ENCODE peak calls at places on chromosomes 2 and 18, in eight cellular contexts. One of them, this sample, is unnamed.
A peak's percentile ranks its signal among the peaks of the same experiment; 100 is the strongest.

GRCh38 chr2:120323214-120323613 is 22.7 kb upstream of the INHBB start:
- DNase-seq in stomach: no peak
- DNase-seq in A549: no peak
- DNase-seq in HepG2: no peak
- DNase-seq in heart left ventricle: peak; percentile 85
- DNase-seq in adrenal gland: peak; percentile 91
- DNase-seq in HCT116: no peak
- DNase-seq in uterus: peak; percentile 71
- DNase-seq in this sample: no peak

GRCh38 chr2:179340678-179341077 is 76.0 kb upstream of the SESTD1 start:
- DNase-seq in stomach: no peak
- DNase-seq in A549: no peak
- DNase-seq in HepG2: peak; percentile 54
- DNase-seq in heart left ventricle: no peak
- DNase-seq in adrenal gland: peak; percentile 16
- DNase-seq in HCT116: peak; percentile 19
- DNase-seq in uterus: no peak
- DNase-seq in this sample: no peak

GRCh38 chr2:64854773-64855237 is 134.4 kb upstream of the SLC1A4 start:
- DNase-seq in stomach: no peak
- DNase-seq in A549: no peak
- DNase-seq in HepG2: no peak
- DNase-seq in heart left ventricle: no peak
- DNase-seq in adrenal gland: peak; percentile 66
- DNase-seq in HCT116: no peak
- DNase-seq in uterus: no peak
- DNase-seq in this sample: peak; percentile 49

GRCh38 chr2:159140070-159140774 is 146.3 kb downstream of the WDSUB1 start:
- DNase-seq in stomach: no peak
- DNase-seq in A549: no peak
- DNase-seq in HepG2: no peak
- DNase-seq in heart left ventricle: no peak
- DNase-seq in adrenal gland: no peak
- DNase-seq in HCT116: no peak
- DNase-seq in uterus: no peak
- DNase-seq in this sample: no peak

GRCh38 chr2:17680119-17680518 is 73.5 kb downstream of the SMC6 start:
- DNase-seq in stomach: no peak
- DNase-seq in A549: no peak
- DNase-seq in HepG2: no peak
- DNase-seq in heart left ventricle: no peak
- DNase-seq in adrenal gland: no peak
- DNase-seq in HCT116: no peak
- DNase-seq in uterus: no peak
- DNase-seq in this sample: no peak

GRCh38 chr2:143802871-143803650 is 673.8 kb downstream of the ARHGAP15 start:
- DNase-seq in stomach: no peak
- DNase-seq in A549: no peak
- DNase-seq in HepG2: no peak
- DNase-seq in heart left ventricle: no peak
- DNase-seq in adrenal gland: no peak
- DNase-seq in HCT116: no peak
- DNase-seq in uterus: no peak
- DNase-seq in this sample: no peak

GRCh38 chr18:70288171-70288850 is 534 bp upstream of the SOCS6 start:
- DNase-seq in stomach: peak; percentile 53
- DNase-seq in A549: no peak
- DNase-seq in HepG2: peak; percentile 35
- DNase-seq in heart left ventricle: peak; percentile 62
- DNase-seq in adrenal gland: peak; percentile 52
- DNase-seq in HCT116: no peak
- DNase-seq in uterus: peak; percentile 29
- DNase-seq in this sample: peak; percentile 62

GRCh38 chr2:101619191-101619591 is 78.3 kb upstream of the MAP4K4 start:
- DNase-seq in stomach: peak; percentile 40
- DNase-seq in A549: no peak
- DNase-seq in HepG2: no peak
- DNase-seq in heart left ventricle: no peak
- DNase-seq in adrenal gland: peak; percentile 59
- DNase-seq in HCT116: no peak
- DNase-seq in uterus: peak; percentile 34
- DNase-seq in this sample: peak; percentile 61

GRCh38 chr2:155099784-155100183 is 401.3 kb downstream of the KCNJ3 start:
- DNase-seq in stomach: no peak
- DNase-seq in A549: no peak
- DNase-seq in HepG2: peak; percentile 54
- DNase-seq in heart left ventricle: peak; percentile 24
- DNase-seq in adrenal gland: no peak
- DNase-seq in HCT116: peak; percentile 68
- DNase-seq in uterus: no peak
- DNase-seq in this sample: no peak

DNA sequence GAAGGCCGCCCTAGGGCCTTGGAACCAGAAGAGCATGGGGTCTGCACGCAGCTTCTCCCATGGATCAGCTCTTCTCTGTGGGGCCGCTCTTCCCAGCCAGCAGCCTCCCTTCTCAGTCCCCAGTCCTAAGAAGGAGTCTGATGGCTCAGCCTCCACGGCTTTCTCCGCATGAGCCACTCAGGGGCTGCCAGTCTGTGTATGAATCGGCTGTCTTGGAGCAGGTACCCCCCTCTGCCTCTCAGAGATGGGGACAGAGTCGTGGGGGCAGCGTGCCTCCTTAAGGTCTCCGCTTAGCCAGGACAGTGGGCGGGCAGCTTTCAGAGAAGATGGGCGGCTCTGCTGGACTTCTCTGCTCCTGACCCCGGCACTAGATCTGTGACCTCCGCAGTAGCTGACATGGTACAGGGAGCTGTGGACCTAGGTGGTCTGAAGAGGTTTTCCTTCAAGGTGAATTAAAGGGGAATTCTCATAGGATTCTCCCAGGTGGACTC is 21.6 kb downstream of the INPP5D start:
- DNase-seq in stomach: no peak
- DNase-seq in A549: no peak
- DNase-seq in HepG2: no peak
- DNase-seq in heart left ventricle: no peak
- DNase-seq in adrenal gland: no peak
- DNase-seq in HCT116: no peak
- DNase-seq in uterus: no peak
- DNase-seq in this sample: no peak
- TF ChIP-seq POLR2A in stomach: no peak
- TF ChIP-seq POLR2A in A549: no peak
- TF ChIP-seq POLR2A in HepG2: no peak
- TF ChIP-seq POLR2A in heart left ventricle: no peak
- TF ChIP-seq POLR2A in adrenal gland: no peak
- TF ChIP-seq POLR2A in HCT116: no peak
- TF ChIP-seq POLR2A in uterus: no peak
- TF ChIP-seq POLR2A in this sample: no peak

GRCh38 chr2:236345081-236345714 is 81.0 kb upstream of the ASB18 start:
- DNase-seq in stomach: no peak
- DNase-seq in A549: no peak
- DNase-seq in HepG2: no peak
- DNase-seq in heart left ventricle: no peak
- DNase-seq in adrenal gland: no peak
- DNase-seq in HCT116: no peak
- DNase-seq in uterus: no peak
- DNase-seq in this sample: no peak
- TF ChIP-seq CTCF in stomach: no peak
- TF ChIP-seq CTCF in A549: no peak
- TF ChIP-seq CTCF in HepG2: no peak
- TF ChIP-seq CTCF in heart left ventricle: no peak
- TF ChIP-seq CTCF in adrenal gland: no peak
- TF ChIP-seq CTCF in HCT116: no peak
- TF ChIP-seq CTCF in uterus: no peak
- TF ChIP-seq CTCF in this sample: no peak

GRCh38 chr2:29806461-29806860 is 114.9 kb downstream of the ALK start:
- DNase-seq in stomach: no peak
- DNase-seq in A549: no peak
- DNase-seq in HepG2: no peak
- DNase-seq in heart left ventricle: no peak
- DNase-seq in adrenal gland: no peak
- DNase-seq in HCT116: no peak
- DNase-seq in uterus: no peak
- DNase-seq in this sample: no peak
- TF ChIP-seq POLR2A in stomach: no peak
- TF ChIP-seq POLR2A in A549: no peak
- TF ChIP-seq POLR2A in HepG2: no peak
- TF ChIP-seq POLR2A in heart left ventricle: no peak
- TF ChIP-seq POLR2A in adrenal gland: no peak
- TF ChIP-seq POLR2A in HCT116: no peak
- TF ChIP-seq POLR2A in uterus: no peak
- TF ChIP-seq POLR2A in this sample: no peak

GRCh38 chr2:15159751-15160177 is 401.4 kb downstream of the NBAS start:
- DNase-seq in stomach: no peak
- DNase-seq in A549: no peak
- DNase-seq in HepG2: peak; percentile 49
- DNase-seq in heart left ventricle: no peak
- DNase-seq in adrenal gland: peak; percentile 31
- DNase-seq in HCT116: peak; percentile 38
- DNase-seq in uterus: no peak
- DNase-seq in this sample: no peak
- TF ChIP-seq CTCF in stomach: no peak
- TF ChIP-seq CTCF in A549: peak; percentile 61
- TF ChIP-seq CTCF in HepG2: peak; percentile 64
- TF ChIP-seq CTCF in heart left ventricle: peak; percentile 43
- TF ChIP-seq CTCF in adrenal gland: peak; percentile 17
- TF ChIP-seq CTCF in HCT116: peak; percentile 59
- TF ChIP-seq CTCF in uterus: no peak
- TF ChIP-seq CTCF in this sample: no peak

GRCh38 chr2:172085460-172086159 is at the start of gene DLX1:
- DNase-seq in stomach: no peak
- DNase-seq in A549: peak; percentile 51
- DNase-seq in HepG2: no peak
- DNase-seq in heart left ventricle: peak; percentile 32
- DNase-seq in adrenal gland: no peak
- DNase-seq in HCT116: no peak
- DNase-seq in uterus: no peak
- DNase-seq in this sample: no peak
- TF ChIP-seq POLR2A in stomach: no peak
- TF ChIP-seq POLR2A in A549: peak; percentile 11
- TF ChIP-seq POLR2A in HepG2: peak; percentile 12
- TF ChIP-seq POLR2A in heart left ventricle: no peak
- TF ChIP-seq POLR2A in adrenal gland: no peak
- TF ChIP-seq POLR2A in HCT116: no peak
- TF ChIP-seq POLR2A in uterus: no peak
- TF ChIP-seq POLR2A in this sample: no peak

GRCh38 chr2:110114007-110114591 is 1.5 kb downstream of the MALL start:
- DNase-seq in stomach: no peak
- DNase-seq in A549: peak; percentile 68
- DNase-seq in HepG2: peak; percentile 47
- DNase-seq in heart left ventricle: peak; percentile 65
- DNase-seq in adrenal gland: peak; percentile 13
- DNase-seq in HCT116: peak; percentile 59
- DNase-seq in uterus: no peak
- DNase-seq in this sample: no peak
- TF ChIP-seq CTCF in stomach: no peak
- TF ChIP-seq CTCF in A549: peak; percentile 34
- TF ChIP-seq CTCF in HepG2: peak; percentile 81
- TF ChIP-seq CTCF in heart left ventricle: peak; percentile 24
- TF ChIP-seq CTCF in adrenal gland: no peak
- TF ChIP-seq CTCF in HCT116: peak; percentile 58
- TF ChIP-seq CTCF in uterus: no peak
- TF ChIP-seq CTCF in this sample: peak; percentile 55

GRCh38 chr2:161136194-161136593 is 24.0 kb upstream of the TANK start:
- DNase-seq in stomach: no peak
- DNase-seq in A549: no peak
- DNase-seq in HepG2: no peak
- DNase-seq in heart left ventricle: no peak
- DNase-seq in adrenal gland: no peak
- DNase-seq in HCT116: no peak
- DNase-seq in uterus: no peak
- DNase-seq in this sample: no peak

GRCh38 chr2:161134547-161135518 is 25.4 kb upstream of the TANK start:
- DNase-seq in stomach: peak; percentile 39
- DNase-seq in A549: no peak
- DNase-seq in HepG2: peak; percentile 66
- DNase-seq in heart left ventricle: no peak
- DNase-seq in adrenal gland: no peak
- DNase-seq in HCT116: peak; percentile 56
- DNase-seq in uterus: no peak
- DNase-seq in this sample: no peak

GRCh38 chr2:161138429-161138828 is 21.8 kb upstream of the TANK start:
- DNase-seq in stomach: no peak
- DNase-seq in A549: no peak
- DNase-seq in HepG2: no peak
- DNase-seq in heart left ventricle: no peak
- DNase-seq in adrenal gland: no peak
- DNase-seq in HCT116: no peak
- DNase-seq in uterus: no peak
- DNase-seq in this sample: peak; percentile 52

GRCh38 chr2:161139098-161139987 is 20.9 kb upstream of the TANK start:
- DNase-seq in stomach: no peak
- DNase-seq in A549: no peak
- DNase-seq in HepG2: no peak
- DNase-seq in heart left ventricle: no peak
- DNase-seq in adrenal gland: no peak
- DNase-seq in HCT116: no peak
- DNase-seq in uterus: no peak
- DNase-seq in this sample: no peak

GRCh38 chr2:161136696-161137324 is 23.4 kb upstream of the TANK start:
- DNase-seq in stomach: no peak
- DNase-seq in A549: no peak
- DNase-seq in HepG2: no peak
- DNase-seq in heart left ventricle: no peak
- DNase-seq in adrenal gland: no peak
- DNase-seq in HCT116: peak; percentile 44
- DNase-seq in uterus: no peak
- DNase-seq in this sample: no peak
- TF ChIP-seq POLR2A in stomach: no peak
- TF ChIP-seq POLR2A in A549: no peak
- TF ChIP-seq POLR2A in HepG2: no peak
- TF ChIP-seq POLR2A in heart left ventricle: peak; percentile 17
- TF ChIP-seq POLR2A in adrenal gland: no peak
- TF ChIP-seq POLR2A in HCT116: no peak
- TF ChIP-seq POLR2A in uterus: no peak
- TF ChIP-seq POLR2A in this sample: peak; percentile 22

This sample was measured in Peyer's patch.